ENCODE peak calls at places on chromosome 13, in ten cellular contexts. X is RWPE2, V is fibroblast of lung, O is A549, A is upper lobe of left lung, U is AG04450, H is ovary, C is adrenal gland, G is IMR-90, N is endodermal cell. S is an unnamed sample.

GRCh38 chr13:75407473-75407872 is 74.5 kb downstream of the TBC1D4 start:
- DNase-seq in X (no peak), V (no peak), O (no peak), A (no peak), U (no peak), H (no peak), C (no peak), G (no peak), N (no peak), S (no peak)

GRCh38 chr13:66139250-66139649 is 1090.9 kb downstream of the PCDH9 start:
- DNase-seq in X (no peak), V (no peak), O (no peak), A (no peak), U (no peak), H (no peak), C (no peak), G (no peak), N (no peak), S (no peak)

GRCh38 chr13:100514788-100515409 is 73.7 kb downstream of the GGACT start:
- DNase-seq in X (no peak), V (peak; percentile 59), O (peak; percentile 67), A (peak; percentile 89), U (peak; percentile 42), H (peak; percentile 85), C (peak; percentile 86), G (peak; percentile 75), N (peak; percentile 93), S (peak; percentile 82)

GRCh38 chr13:52850396-52851152 is 2.1 kb upstream of the PCDH8 start:
- DNase-seq in X (peak; percentile 52), V (peak; percentile 36), O (peak; percentile 46), A (peak; percentile 58), U (no peak), H (peak; percentile 74), C (peak; percentile 62), G (peak; percentile 7), N (peak; percentile 97), S (peak; percentile 92)

GRCh38 chr13:35741657-35742056 is 265.2 kb upstream of the MAB21L1 start:
- DNase-seq in X (no peak), V (no peak), O (no peak), A (no peak), U (no peak), H (no peak), C (no peak), G (no peak), N (no peak), S (no peak)

GRCh38 chr13:104750377-104750776 is 1684.2 kb upstream of the SLC10A2 start:
- DNase-seq in X (no peak), V (peak; percentile 66), O (no peak), A (no peak), U (no peak), H (no peak), C (no peak), G (no peak), N (no peak), S (no peak)

GRCh38 chr13:85806553-85807175 is 7.4 kb upstream of the SLITRK6 start:
- DNase-seq in X (no peak), V (peak; percentile 30), O (peak; percentile 61), A (no peak), U (peak; percentile 47), H (no peak), C (no peak), G (peak; percentile 61), N (no peak), S (peak; percentile 75)

GRCh38 chr13:98549006-98549727 is 27.7 kb downstream of the STK24 start:
- DNase-seq in X (no peak), V (peak; percentile 89), O (no peak), A (no peak), U (peak; percentile 88), H (no peak), C (no peak), G (peak; percentile 98), N (no peak), S (peak; percentile 84)

GRCh38 chr13:73677041-73677589 is 457.1 kb downstream of the KLF12 start:
- DNase-seq in X (peak; percentile 68), V (peak; percentile 78), O (peak; percentile 65), A (no peak), U (no peak), H (no peak), C (no peak), G (peak; percentile 71), N (no peak), S (no peak)

GRCh38 chr13:37349916-37350315 is 244.5 kb upstream of the CSNK1A1L start:
- DNase-seq in X (no peak), V (no peak), O (no peak), A (no peak), U (no peak), H (no peak), C (no peak), G (no peak), N (no peak), S (no peak)

GRCh38 chr13:39144941-39145533 is 106.8 kb downstream of the NHLRC3 start:
- DNase-seq in X (no peak), V (peak; percentile 55), O (peak; percentile 52), A (peak; percentile 26), U (peak; percentile 26), H (peak; percentile 54), C (peak; percentile 52), G (peak; percentile 70), N (peak; percentile 83), S (peak; percentile 56)

GRCh38 chr13:114081761-114082681 is 50.4 kb downstream of the RASA3 start:
- DNase-seq in X (peak; percentile 42), V (no peak), O (no peak), A (peak; percentile 14), U (no peak), H (peak; percentile 13), C (no peak), G (no peak), N (peak; percentile 47), S (no peak)

GRCh38 chr13:27524981-27525975 is 74.9 kb upstream of the MTIF3 start:
- DNase-seq in X (no peak), V (no peak), O (no peak), A (no peak), U (no peak), H (no peak), C (no peak), G (no peak), N (no peak), S (no peak)

GRCh38 chr13:43227721-43228120 is 204.3 kb downstream of the DNAJC15 start:
- DNase-seq in X (no peak), V (peak; percentile 64), O (no peak), A (no peak), U (no peak), H (no peak), C (no peak), G (peak; percentile 59), N (no peak), S (peak; percentile 13)

GRCh38 chr13:40668335-40668734 is 1.9 kb upstream of the FOXO1 start:
- DNase-seq in X (no peak), V (no peak), O (peak; percentile 47), A (peak; percentile 50), U (no peak), H (no peak), C (no peak), G (no peak), N (peak; percentile 73), S (peak; percentile 41)
- TF ChIP-seq CTCF in X (peak; percentile 53), V (peak; percentile 64), O (peak; percentile 45), A (peak; percentile 40), U (peak; percentile 45), H (no peak), C (no peak), G (peak; percentile 21), N (peak; percentile 79), S (peak; percentile 61)

GRCh38 chr13:45501175-45501526 is 36.4 kb downstream of the COG3 start:
- DNase-seq in X (no peak), V (no peak), O (no peak), A (no peak), U (no peak), H (no peak), C (no peak), G (no peak), N (no peak), S (no peak)

GRCh38 chr13:45503658-45504057 is 38.9 kb downstream of the COG3 start:
- DNase-seq in X (no peak), V (no peak), O (no peak), A (no peak), U (no peak), H (no peak), C (no peak), G (no peak), N (no peak), S (no peak)

GRCh38 chr13:45496942-45497341 is 32.2 kb downstream of the COG3 start:
- DNase-seq in X (no peak), V (no peak), O (no peak), A (no peak), U (no peak), H (no peak), C (no peak), G (no peak), N (no peak), S (no peak)

DNA sequence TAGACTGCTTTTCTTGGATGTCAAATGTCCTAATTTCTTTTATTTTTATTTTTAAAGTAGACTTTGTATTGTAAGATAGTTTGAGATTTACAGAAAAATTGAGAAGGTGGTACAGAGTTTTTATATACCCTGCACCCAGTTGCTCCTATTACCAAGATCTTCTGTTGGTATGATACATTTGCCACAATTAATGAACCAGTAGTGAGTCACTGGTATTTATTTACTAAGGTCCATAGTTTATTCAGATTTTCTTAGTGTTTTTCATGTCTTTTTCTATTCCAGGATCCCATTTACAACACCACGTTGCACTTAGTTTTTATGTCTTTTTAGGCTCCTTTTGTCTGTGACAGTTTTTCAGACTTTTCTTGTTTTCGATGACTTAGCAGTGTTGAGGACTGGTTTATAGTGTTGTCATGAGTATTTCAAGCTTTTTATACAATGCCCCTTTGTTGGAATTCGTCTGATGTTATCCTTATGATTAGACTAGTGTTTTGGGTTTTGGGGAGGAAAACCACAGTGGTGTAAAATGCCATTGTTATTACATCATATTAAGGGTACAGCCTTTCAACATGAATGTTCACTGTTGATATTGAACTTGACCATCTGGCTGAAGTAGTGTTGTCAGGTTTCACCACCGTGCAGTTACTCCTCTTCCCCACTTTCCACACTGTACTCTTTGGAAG is 35.9 kb downstream of the COG3 start:
- DNase-seq in X (no peak), V (peak; percentile 96), O (no peak), A (no peak), U (peak; percentile 83), H (no peak), C (no peak), G (peak; percentile 96), N (no peak), S (no peak)
- H3K9me3 ChIP-seq in X (no peaks in the 10 kb centered on the region), V (no peaks in the 10 kb centered on the region), O (no peaks in the 10 kb centered on the region), A (no peaks in the 10 kb centered on the region), U (no peaks in the 10 kb centered on the region), H (no peaks in the 10 kb centered on the region), C (no peaks in the 10 kb centered on the region), G (no peaks in the 10 kb centered on the region), N (peaks cover 10% of the 10 kb centered on the region), S (no peaks in the 10 kb centered on the region)

GRCh38 chr13:50015263-50015662 is at the start of gene KCNRG:
- DNase-seq in X (no peak), V (peak; percentile 44), O (no peak), A (no peak), U (no peak), H (no peak), C (no peak), G (peak; percentile 39), N (no peak), S (peak; percentile 51)
- H3K4me3 ChIP-seq in X (no peak within 1 kb of the TSS), V (no peak within 1 kb of the TSS), O (no peak within 1 kb of the TSS), A (no peak within 1 kb of the TSS), U (no peak within 1 kb of the TSS), H (no peak within 1 kb of the TSS), C (no peak within 1 kb of the TSS), G (no peak within 1 kb of the TSS), N (peak within 1 kb of the TSS; percentile 60), S (no peak within 1 kb of the TSS)

DNA sequence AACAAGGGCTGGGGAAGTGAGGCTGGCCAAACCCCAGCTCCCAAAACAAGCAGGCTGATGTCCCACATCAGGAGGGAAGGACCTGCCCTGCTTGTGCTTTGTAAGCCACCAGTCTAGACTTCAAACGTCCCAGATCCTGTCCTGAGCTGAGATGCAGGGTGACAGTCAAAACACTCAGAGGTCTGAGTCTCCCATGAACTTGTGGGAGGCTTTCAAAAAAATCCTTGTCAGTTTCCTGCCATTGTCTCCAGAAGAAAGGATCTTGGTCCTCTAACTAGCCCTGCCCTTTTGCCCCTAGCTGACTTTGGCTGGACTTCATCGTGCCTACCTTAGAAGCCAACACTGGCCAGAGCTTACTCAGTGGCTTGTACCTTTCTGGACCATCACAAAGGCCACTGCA is 43.3 kb downstream of the DZIP1 start:
- DNase-seq in X (no peak), V (no peak), O (no peak), A (no peak), U (no peak), H (no peak), C (no peak), G (no peak), N (no peak), S (no peak)
- TF ChIP-seq CTCF in X (no peak), V (no peak), O (no peak), A (no peak), U (no peak), H (no peak), C (no peak), G (no peak), N (no peak), S (no peak)